ENCODE peak calls at places on chromosomes 7 and 10, in eight cellular contexts. G, V, S, E, P, M, L and R are unnamed samples.

GRCh38 chr10:61364619-61365018 is 88.6 kb downstream of the TMEM26 start:
- DNase-seq in E (no peak), S (no peak), P (no peak), G (no peak), L (no peak), V (no peak), M (no peak), R (no peak)

GRCh38 chr10:35705671-35706070 is 63.6 kb upstream of the FZD8 start:
- DNase-seq in G (no peak), M (no peak), E (no peak), S (no peak), L (no peak), V (no peak), P (peak), R (no peak)

GRCh38 chr10:69896601-69897000 is 94.9 kb downstream of the COL13A1 start:
- DNase-seq in P (no peak), G (no peak), S (no peak), L (no peak), M (no peak), V (no peak), E (no peak), R (no peak)

GRCh38 chr7:102273749-102274712 is 12.6 kb upstream of the SH2B2 start:
- DNase-seq in L (peak), S (no peak), M (peak), V (peak), G (peak), P (peak), E (peak), R (no peak)

GRCh38 chr10:9848278-9848677 is 1169.4 kb upstream of the CELF2 start:
- DNase-seq in P (no peak), M (no peak), S (no peak), E (no peak), L (no peak), G (no peak), V (no peak), R (no peak)

GRCh38 chr10:123576706-123577105 is 89.4 kb upstream of the GPR26 start:
- DNase-seq in V (no peak), S (no peak), P (no peak), M (no peak), E (no peak), G (no peak), L (no peak), R (no peak)

GRCh38 chr10:88983939-88984338 is 6.7 kb upstream of the FAS start:
- DNase-seq in M (no peak), S (no peak), E (no peak), P (no peak), V (no peak), L (no peak), G (no peak), R (no peak)

GRCh38 chr7:84454174-84454959 is 259.8 kb upstream of the SEMA3A start:
- DNase-seq in S (no peak), L (no peak), G (no peak), M (no peak), P (no peak), E (no peak), V (no peak), R (no peak)

GRCh38 chr10:1434912-1435692 is 302.2 kb downstream of the ADARB2 start:
- DNase-seq in V (no peak), P (no peak), M (no peak), L (no peak), E (no peak), S (no peak), G (no peak), R (no peak)

GRCh38 chr7:5528815-5529442 is 105.3 kb upstream of the TNRC18 start:
- DNase-seq in V (no peak), G (no peak), L (no peak), P (no peak), E (no peak), S (no peak), M (no peak), R (no peak)

GRCh38 chr10:44317856-44318255 is 67.0 kb downstream of the CXCL12 start:
- DNase-seq in S (no peak), E (no peak), V (no peak), L (no peak), G (no peak), P (no peak), M (no peak), R (no peak)

GRCh38 chr7:131843862-131844261 is 287.4 kb upstream of the PODXL start:
- DNase-seq in P (peak), E (no peak), M (peak), L (no peak), G (peak), S (no peak), V (no peak), R (no peak)

GRCh38 chr10:129767751-129768150 is 196.3 kb downstream of the EBF3 start:
- DNase-seq in M (no peak), V (no peak), E (no peak), P (no peak), L (no peak), G (no peak), S (no peak), R (no peak)

GRCh38 chr10:29681700-29682444 is 47.1 kb upstream of the SVIL start:
- DNase-seq in V (no peak), S (no peak), G (no peak), E (peak), P (no peak), L (no peak), M (no peak), R (peak)

GRCh38 chr7:46932656-46933424 is 649.1 kb downstream of the TNS3 start:
- DNase-seq in S (no peak), V (peak), E (no peak), P (peak), M (peak), L (no peak), G (no peak), R (no peak)
- TF ChIP-seq CTCF in S (no peak), V (peak), E (no peak), P (peak), M (peak), L (no peak), G (peak), R (no peak)

DNA sequence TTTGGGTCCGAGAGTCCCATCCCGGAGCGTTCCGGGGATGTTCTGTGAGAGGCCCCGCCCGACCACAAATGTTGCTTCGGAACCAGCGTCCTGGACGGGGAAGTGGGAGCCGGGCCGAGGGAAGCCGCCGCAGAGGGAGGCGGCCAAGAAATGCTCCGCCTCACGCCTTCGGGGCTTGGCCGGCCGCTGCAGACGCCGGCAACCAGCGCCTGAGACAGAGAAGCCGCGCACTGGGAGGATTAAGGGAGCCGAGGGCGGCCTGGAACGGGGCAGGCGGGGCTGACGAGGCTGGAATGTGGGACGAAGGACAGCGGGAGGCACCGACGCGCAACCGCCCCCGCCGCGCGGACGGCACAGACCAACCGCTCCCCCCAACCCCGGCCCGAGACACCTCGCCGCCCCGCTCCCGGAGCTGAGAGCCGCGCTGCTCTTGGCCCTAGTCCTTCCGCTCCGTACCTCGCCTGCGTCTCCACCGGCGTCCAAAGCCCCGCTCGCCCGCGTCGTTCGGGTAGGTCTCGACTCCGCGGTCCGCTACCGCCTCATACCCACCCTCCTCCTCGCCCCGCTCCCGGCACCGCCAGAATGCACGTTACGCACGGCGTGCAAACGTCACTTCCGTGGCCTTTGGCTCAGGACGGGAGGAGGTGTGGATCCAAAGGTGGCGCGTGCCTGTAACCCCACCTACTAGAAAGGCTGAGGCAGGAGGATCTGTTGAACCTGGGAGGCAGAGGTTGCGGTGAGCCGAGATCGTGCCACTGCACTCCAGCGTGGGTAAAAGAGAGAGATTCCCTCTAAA is 36.7 kb upstream of the KCTD7 start:
- DNase-seq in E (peak), M (peak), G (peak), L (peak), V (peak), P (peak), S (peak), R (peak)
- H3K4me3 ChIP-seq in E (peak), M (peak), G (peak), L (peak), V (peak), P (peak), S (peak), R (peak)

GRCh38 chr7:155604504-155604997 is 39.9 kb upstream of the RBM33 start:
- DNase-seq in V (no peak), M (no peak), L (no peak), P (no peak), E (no peak), S (no peak), G (no peak), R (no peak)
- TF ChIP-seq CTCF in V (no peak), M (no peak), L (no peak), P (no peak), E (no peak), S (no peak), G (no peak), R (no peak)

GRCh38 chr10:74949024-74949423 is 122.6 kb downstream of the KAT6B start:
- DNase-seq in E (no peak), S (no peak), L (no peak), P (no peak), G (no peak), V (no peak), M (no peak), R (no peak)

GRCh38 chr10:74953214-74953613 is 126.8 kb downstream of the KAT6B start:
- DNase-seq in G (no peak), M (no peak), V (no peak), E (no peak), S (no peak), L (no peak), P (no peak), R (no peak)

GRCh38 chr10:74947781-74948401 is 121.5 kb downstream of the KAT6B start:
- DNase-seq in G (no peak), P (no peak), E (no peak), V (no peak), M (no peak), L (no peak), S (no peak), R (no peak)

GRCh38 chr10:74949843-74950765 is 123.7 kb downstream of the KAT6B start:
- DNase-seq in P (no peak), S (no peak), V (no peak), G (no peak), E (no peak), M (peak), L (no peak), R (no peak)

DNA sequence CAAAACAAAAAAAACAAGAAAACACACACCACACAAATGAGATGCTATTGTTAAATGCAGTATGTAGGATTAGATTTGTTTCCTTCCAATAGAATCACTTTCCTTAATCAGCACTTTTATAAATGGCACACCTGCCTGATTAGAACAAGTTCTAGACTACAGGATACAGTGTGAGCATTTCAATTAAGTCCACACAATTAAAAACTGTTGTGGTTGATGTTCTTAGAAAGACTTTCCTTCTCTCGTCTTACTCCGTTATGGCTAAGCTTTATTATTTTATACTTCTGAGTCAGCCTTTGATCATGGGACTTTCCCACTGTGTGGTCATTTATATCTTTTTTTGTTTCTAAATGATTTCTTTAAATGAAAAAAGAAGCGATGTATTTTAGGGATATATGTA is 123.0 kb downstream of the KAT6B start:
- DNase-seq in P (peak), S (no peak), G (no peak), M (no peak), V (no peak), L (no peak), E (no peak), R (peak)
- H3K4me3 ChIP-seq in P (no peak), S (no peak), G (no peak), M (no peak), V (no peak), L (no peak), E (no peak), R (no peak)

DNA sequence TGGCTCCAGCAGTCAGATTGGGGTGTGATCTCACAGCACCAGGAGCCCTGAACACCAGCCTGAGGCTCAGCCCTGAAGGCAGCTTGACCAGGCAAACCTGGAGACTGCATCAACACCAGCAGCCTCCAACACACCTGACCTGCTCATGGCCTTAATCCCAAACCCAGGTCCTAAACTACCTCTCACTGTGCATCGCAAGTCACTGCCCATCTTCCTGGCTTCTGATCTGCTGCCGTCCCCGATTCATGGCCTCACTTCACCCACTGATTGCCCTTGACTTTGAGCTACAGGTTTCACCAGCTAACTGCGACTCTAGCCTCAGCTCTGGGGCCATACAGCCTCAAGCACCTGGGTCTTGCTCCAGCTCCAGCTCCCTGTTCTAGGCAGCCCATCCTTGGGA is 49.1 kb downstream of the PARP12 start:
- DNase-seq in S (no peak), V (no peak), M (no peak), G (no peak), E (no peak), P (no peak), L (no peak), R (no peak)
- TF ChIP-seq CTCF in S (no peak), V (no peak), M (no peak), G (no peak), E (no peak), P (no peak), L (no peak), R (no peak)

DNA sequence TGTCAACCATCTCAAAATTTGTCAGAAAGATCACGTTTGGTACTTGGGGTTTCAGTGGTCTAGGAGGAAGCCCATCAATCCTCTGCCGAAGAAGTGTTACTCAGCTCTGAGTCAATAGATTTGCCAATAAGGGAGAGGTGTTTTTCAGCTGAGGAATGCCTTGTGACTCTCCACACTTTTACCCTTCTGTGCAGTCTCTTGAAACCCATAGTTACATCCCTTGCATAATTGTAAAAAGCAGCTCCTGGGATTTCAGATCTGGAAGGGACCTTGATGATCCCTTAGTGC is 47.5 kb downstream of the INSYN2A start:
- DNase-seq in E (no peak), M (peak), L (no peak), V (peak), S (no peak), P (peak), G (no peak), R (no peak)
- H3K4me3 ChIP-seq in E (no peak), M (peak), L (no peak), V (peak), S (no peak), P (no peak), G (no peak), R (no peak)

DNA sequence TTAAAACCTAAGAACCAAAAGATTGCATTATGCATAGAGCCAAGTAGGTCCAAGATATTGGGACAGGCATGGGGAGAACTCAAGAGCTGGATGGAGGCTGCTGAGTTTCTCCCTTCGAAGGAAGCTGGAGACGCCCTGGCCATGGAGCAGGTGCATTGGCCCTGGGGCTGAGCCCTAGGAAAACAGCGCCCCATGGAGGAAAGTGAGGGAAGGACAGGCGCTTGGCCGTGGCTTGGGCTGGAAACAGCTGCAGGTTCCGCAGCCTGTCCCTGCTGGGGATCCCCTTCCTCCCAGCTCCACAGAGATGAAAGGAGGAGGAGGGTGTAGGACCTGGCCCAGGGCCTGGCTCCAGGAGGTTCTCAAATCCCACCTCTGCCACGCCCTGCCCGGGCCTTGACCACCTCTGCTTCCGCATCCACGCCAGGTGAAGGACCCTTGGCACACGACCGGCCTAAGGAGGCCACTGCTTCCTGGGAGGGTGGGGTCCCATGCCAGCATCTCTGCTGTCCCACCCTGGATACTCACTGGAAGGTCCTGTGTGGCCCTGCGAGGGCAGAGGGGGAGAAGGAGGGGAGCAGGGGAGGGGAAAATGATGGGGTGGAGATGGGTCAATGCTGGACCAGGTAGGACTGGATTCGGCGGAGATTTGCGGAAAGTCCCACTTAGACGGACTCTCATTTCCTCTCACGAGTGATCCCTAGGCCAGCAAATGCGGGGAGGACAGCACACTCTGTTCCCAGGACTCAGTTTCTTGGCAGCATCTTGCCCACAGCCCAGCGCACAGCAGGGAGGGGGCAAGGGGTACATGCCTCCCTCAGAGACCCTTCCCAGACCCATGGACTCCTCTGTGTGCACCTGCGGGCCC is 258.6 kb upstream of the TCERG1L start:
- DNase-seq in E (no peak), L (peak), G (peak), P (no peak), S (no peak), V (no peak), M (no peak), R (no peak)
- TF ChIP-seq CTCF in E (peak), L (peak), G (no peak), P (no peak), S (no peak), V (no peak), M (no peak), R (peak)

GRCh38 chr7:76364198-76364584 is 5.4 kb upstream of the YWHAG start:
- DNase-seq in E (no peak), V (no peak), P (peak), G (no peak), M (no peak), S (no peak), L (no peak), R (peak)
- H3K4me3 ChIP-seq in E (no peak), V (peak), P (no peak), G (no peak), M (no peak), S (no peak), L (peak), R (no peak)